ENCODE peak calls at places on chromosomes 4 and X, in eight cellular contexts. S is Caco-2, X is pancreas, P is tibial artery, G is progenitor cell of endocrine pancreas, K is fibroblast of pulmonary artery, W is right lobe of liver, O is tibial nerve. A is an unnamed sample.

GRCh38 chr4:1578968-1579833 is 104.9 kb downstream of the FAM53A start:
- DNase-seq in S (no peak), X (peak; percentile 53), P (peak; percentile 83), G (peak; percentile 47), K (peak; percentile 77), W (peak; percentile 78), O (peak; percentile 67), A (peak; percentile 42)

GRCh38 chrX:72100824-72101351 is 30.8 kb downstream of the RTL5 start:
- DNase-seq in S (no peak), X (no peak), P (no peak), G (no peak), K (no peak), W (no peak), O (no peak), A (no peak)

GRCh38 chrX:107673933-107674479 is 45.7 kb downstream of the PRPS1 start:
- DNase-seq in S (no peak), X (peak; percentile 29), P (peak; percentile 93), G (no peak), K (peak; percentile 95), W (peak; percentile 76), O (peak; percentile 86), A (peak; percentile 45)

GRCh38 chr4:1621996-1622637 is 62.0 kb downstream of the FAM53A start:
- DNase-seq in S (no peak), X (no peak), P (no peak), G (no peak), K (no peak), W (no peak), O (no peak), A (no peak)

GRCh38 chr4:122827258-122827887 is 742 bp downstream of the FGF2 start:
- DNase-seq in S (no peak), X (peak; percentile 15), P (no peak), G (peak; percentile 19), K (peak; percentile 34), W (peak; percentile 58), O (peak; percentile 25), A (no peak)

GRCh38 chr4:150072906-150073714 is 5.1 kb upstream of the DCLK2 start:
- DNase-seq in S (no peak), X (no peak), P (no peak), G (no peak), K (peak; percentile 93), W (no peak), O (no peak), A (no peak)

GRCh38 chr4:186726440-186727148 is 2.9 kb upstream of the FAT1 start:
- DNase-seq in S (peak; percentile 72), X (peak; percentile 77), P (peak; percentile 52), G (peak; percentile 87), K (peak; percentile 79), W (peak; percentile 77), O (peak; percentile 53), A (no peak)

GRCh38 chr4:3820806-3821579 is 54.8 kb downstream of the ADRA2C start:
- DNase-seq in S (no peak), X (no peak), P (no peak), G (no peak), K (no peak), W (peak; percentile 39), O (no peak), A (no peak)

GRCh38 chrX:57906790-57907189 is 3.5 kb downstream of the ZXDA start:
- DNase-seq in S (no peak), X (no peak), P (no peak), G (no peak), K (peak; percentile 68), W (no peak), O (no peak), A (no peak)

GRCh38 chrX:24956828-24957227 is 58.9 kb downstream of the ARX start:
- DNase-seq in S (no peak), X (no peak), P (no peak), G (no peak), K (peak; percentile 1), W (no peak), O (no peak), A (no peak)

GRCh38 chrX:19902110-19902509 is 14.7 kb upstream of the SH3KBP1 start:
- DNase-seq in S (no peak), X (no peak), P (no peak), G (no peak), K (peak; percentile 75), W (no peak), O (no peak), A (no peak)

GRCh38 chrX:41759817-41760216 is 35.8 kb downstream of the GPR82 start:
- DNase-seq in S (no peak), X (no peak), P (no peak), G (no peak), K (peak; percentile 58), W (no peak), O (no peak), A (no peak)

GRCh38 chrX:40105791-40106676 is 8.3 kb upstream of the BCOR start:
- DNase-seq in S (peak; percentile 64), X (peak; percentile 68), P (no peak), G (peak; percentile 31), K (no peak), W (peak; percentile 84), O (peak; percentile 52), A (no peak)

GRCh38 chr4:86837651-86838050 is 11.5 kb downstream of the SLC10A6 start:
- DNase-seq in S (no peak), X (no peak), P (no peak), G (no peak), K (no peak), W (no peak), O (no peak), A (no peak)

GRCh38 chr4:82785248-82786003 is 13.2 kb downstream of the SCD5 start:
- DNase-seq in S (no peak), X (no peak), P (no peak), G (no peak), K (peak; percentile 96), W (no peak), O (no peak), A (no peak)

GRCh38 chr4:24674279-24674678 is 89.9 kb upstream of the DHX15 start:
- DNase-seq in S (no peak), X (no peak), P (no peak), G (no peak), K (no peak), W (no peak), O (no peak), A (no peak)

GRCh38 chr4:101020956-101021355 is 326.4 kb downstream of the PPP3CA start:
- DNase-seq in S (no peak), X (no peak), P (no peak), G (no peak), K (peak; percentile 80), W (no peak), O (no peak), A (no peak)

GRCh38 chr4:48493485-48494100 is 3.5 kb downstream of the ZAR1 start:
- DNase-seq in S (no peak), X (no peak), P (no peak), G (no peak), K (peak; percentile 8), W (no peak), O (no peak), A (no peak)

GRCh38 chr4:978957-979701 is 5.8 kb upstream of the DGKQ start:
- DNase-seq in S (no peak), X (no peak), P (no peak), G (no peak), K (peak; percentile 70), W (no peak), O (no peak), A (no peak)

GRCh38 chrX:134338527-134338926 is 101.5 kb downstream of the CCDC160 start:
- DNase-seq in S (no peak), X (no peak), P (no peak), G (no peak), K (no peak), W (no peak), O (no peak), A (no peak)

GRCh38 chr4:186169333-186169941 is 21.9 kb upstream of the CYP4V2 start:
- DNase-seq in S (no peak), X (no peak), P (no peak), G (no peak), K (no peak), W (no peak), O (no peak), A (no peak)

GRCh38 chr4:139177888-139178609 is 1.0 kb upstream of the ELF2 start:
- DNase-seq in S (peak; percentile 96), X (peak; percentile 97), P (peak; percentile 95), G (peak; percentile 94), K (peak; percentile 95), W (peak; percentile 98), O (peak; percentile 91), A (peak; percentile 74)
- TF ChIP-seq CTCF in S (no peak), X (no peak), P (no peak), G (no peak), K (no peak), W (no peak), O (no peak), A (no peak)

DNA sequence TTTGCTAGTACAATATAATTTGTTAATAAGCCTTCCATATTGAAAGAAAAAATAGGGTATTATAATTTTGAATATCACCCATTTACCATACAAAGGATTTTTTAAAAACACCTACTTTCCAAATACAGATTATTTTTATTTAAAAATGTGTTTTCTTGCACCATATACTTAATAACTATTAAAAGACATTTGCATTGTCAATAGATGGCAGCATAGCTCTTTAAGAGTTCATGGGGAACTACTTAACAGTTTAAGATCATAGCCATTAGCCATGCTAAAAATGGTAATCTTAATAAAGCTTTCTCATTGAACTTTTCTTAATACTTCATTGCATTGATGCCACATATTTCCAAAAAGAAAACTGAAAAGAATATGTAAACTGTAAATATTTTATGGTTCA is 1995.9 kb downstream of the C4orf33 start:
- DNase-seq in S (no peak), X (no peak), P (no peak), G (no peak), K (peak; percentile 59), W (no peak), O (no peak), A (no peak)
- TF ChIP-seq CTCF in S (peak; percentile 15), X (no peak), P (no peak), G (peak; percentile 69), K (peak; percentile 38), W (peak; percentile 22), O (no peak), A (no peak)

GRCh38 chr4:108762559-108763225 is at the start of gene ETNPPL:
- DNase-seq in S (no peak), X (peak; percentile 16), P (no peak), G (peak; percentile 49), K (peak; percentile 3), W (peak; percentile 97), O (no peak), A (no peak)

GRCh38 chr4:108766058-108766457 is 3.2 kb upstream of the ETNPPL start:
- DNase-seq in S (no peak), X (no peak), P (no peak), G (no peak), K (no peak), W (no peak), O (no peak), A (no peak)

GRCh38 chr4:108763226-108763593 is 357 bp upstream of the ETNPPL start:
- DNase-seq in S (no peak), X (no peak), P (no peak), G (no peak), K (peak; percentile 3), W (no peak), O (no peak), A (no peak)

GRCh38 chr4:108758498-108758897 is 4.4 kb downstream of the ETNPPL start:
- DNase-seq in S (no peak), X (no peak), P (no peak), G (no peak), K (no peak), W (no peak), O (no peak), A (no peak)

GRCh38 chr4:108763981-108764380 is 1.1 kb upstream of the ETNPPL start:
- DNase-seq in S (no peak), X (no peak), P (no peak), G (no peak), K (no peak), W (no peak), O (no peak), A (no peak)
- TF ChIP-seq CTCF in S (no peak), X (no peak), P (no peak), G (no peak), K (no peak), W (no peak), O (no peak), A (no peak)

GRCh38 chrX:8179653-8180052 is 8.6 kb upstream of the VCX2 start:
- DNase-seq in S (no peak), X (no peak), P (no peak), G (no peak), K (peak; percentile 8), W (no peak), O (no peak), A (no peak)
- TF ChIP-seq CTCF in S (peak; percentile 28), X (no peak), P (peak; percentile 8), G (peak; percentile 37), K (no peak), W (peak; percentile 37), O (no peak), A (no peak)

A was measured in omental fat pad.